ENCODE peak calls at places on chromosome 2, in four cellular contexts. One of them, this sample, is unnamed.

GRCh38 chr2:191659198-191659597 is 18.7 kb upstream of the NABP1 start:
- DNase-seq in WTC11: no peak
- DNase-seq in GM12878: no peak
- DNase-seq in K562: no peak
- DNase-seq in this sample: no peak

GRCh38 chr2:122999823-123000222 is 1025.3 kb upstream of the CNTNAP5 start:
- DNase-seq in WTC11: peak
- DNase-seq in GM12878: no peak
- DNase-seq in K562: no peak
- DNase-seq in this sample: no peak

GRCh38 chr2:206062724-206063123 is 23.2 kb downstream of the INO80D start:
- DNase-seq in WTC11: no peak
- DNase-seq in GM12878: no peak
- DNase-seq in K562: no peak
- DNase-seq in this sample: no peak

GRCh38 chr2:150472122-150472899 is 15.2 kb downstream of the RND3 start:
- DNase-seq in WTC11: no peak
- DNase-seq in GM12878: no peak
- DNase-seq in K562: no peak
- DNase-seq in this sample: no peak

GRCh38 chr2:224689539-224689938 is 26.6 kb downstream of the CCDC195 start:
- DNase-seq in WTC11: no peak
- DNase-seq in GM12878: no peak
- DNase-seq in K562: no peak
- DNase-seq in this sample: no peak

GRCh38 chr2:156046900-156047299 is 285.6 kb downstream of the NR4A2 start:
- DNase-seq in WTC11: no peak
- DNase-seq in GM12878: no peak
- DNase-seq in K562: no peak
- DNase-seq in this sample: no peak

GRCh38 chr2:240369725-240370585 is 65.5 kb upstream of the GPC1 start:
- DNase-seq in WTC11: no peak
- DNase-seq in GM12878: no peak
- DNase-seq in K562: no peak
- DNase-seq in this sample: peak

GRCh38 chr2:90207454-90208058 is 1516.1 kb downstream of the RPIA start:
- DNase-seq in WTC11: no peak
- DNase-seq in GM12878: peak
- DNase-seq in K562: peak
- DNase-seq in this sample: peak

GRCh38 chr2:16184945-16185660 is 244.8 kb downstream of the MYCN start:
- DNase-seq in WTC11: peak
- DNase-seq in GM12878: no peak
- DNase-seq in K562: no peak
- DNase-seq in this sample: no peak

GRCh38 chr2:67867735-67868134 is 195.1 kb downstream of the C1D start:
- DNase-seq in WTC11: no peak
- DNase-seq in GM12878: no peak
- DNase-seq in K562: no peak
- DNase-seq in this sample: no peak

GRCh38 chr2:120262761-120263428 is 10.2 kb downstream of the RALB start:
- DNase-seq in WTC11: no peak
- DNase-seq in GM12878: no peak
- DNase-seq in K562: peak
- DNase-seq in this sample: no peak
- TF ChIP-seq TCF7 in WTC11: no peak
- TF ChIP-seq TCF7 in GM12878: no peak
- TF ChIP-seq TCF7 in K562: no peak
- TF ChIP-seq TCF7 in this sample: no peak

DNA sequence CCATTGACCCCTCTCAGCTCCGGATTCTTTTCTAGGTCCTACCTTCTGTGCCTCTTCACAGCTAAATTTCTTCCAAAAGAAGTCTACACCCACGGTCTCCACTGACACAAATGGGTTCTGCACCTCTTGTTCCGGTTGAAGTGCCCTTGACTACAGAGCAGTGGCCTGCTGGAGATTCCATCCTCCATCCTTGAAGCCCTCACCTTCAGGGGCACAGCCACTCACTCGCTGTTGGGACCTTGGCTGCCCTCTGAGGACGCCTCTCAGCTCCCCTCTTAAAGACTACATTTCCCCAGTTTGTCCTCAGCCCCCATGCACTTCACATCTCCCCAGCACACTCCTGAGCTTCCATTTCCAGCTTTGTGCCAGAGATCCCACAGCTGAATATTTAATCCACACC is 226.3 kb downstream of the ATAD2B start:
- DNase-seq in WTC11: no peak
- DNase-seq in GM12878: no peak
- DNase-seq in K562: no peak
- DNase-seq in this sample: no peak
- TF ChIP-seq TCF7 in WTC11: no peak
- TF ChIP-seq TCF7 in GM12878: no peak
- TF ChIP-seq TCF7 in K562: no peak
- TF ChIP-seq TCF7 in this sample: no peak

GRCh38 chr2:116142828-116143227 is 1671.7 kb upstream of the DDX18 start:
- DNase-seq in WTC11: no peak
- DNase-seq in GM12878: no peak
- DNase-seq in K562: no peak
- DNase-seq in this sample: no peak

DNA sequence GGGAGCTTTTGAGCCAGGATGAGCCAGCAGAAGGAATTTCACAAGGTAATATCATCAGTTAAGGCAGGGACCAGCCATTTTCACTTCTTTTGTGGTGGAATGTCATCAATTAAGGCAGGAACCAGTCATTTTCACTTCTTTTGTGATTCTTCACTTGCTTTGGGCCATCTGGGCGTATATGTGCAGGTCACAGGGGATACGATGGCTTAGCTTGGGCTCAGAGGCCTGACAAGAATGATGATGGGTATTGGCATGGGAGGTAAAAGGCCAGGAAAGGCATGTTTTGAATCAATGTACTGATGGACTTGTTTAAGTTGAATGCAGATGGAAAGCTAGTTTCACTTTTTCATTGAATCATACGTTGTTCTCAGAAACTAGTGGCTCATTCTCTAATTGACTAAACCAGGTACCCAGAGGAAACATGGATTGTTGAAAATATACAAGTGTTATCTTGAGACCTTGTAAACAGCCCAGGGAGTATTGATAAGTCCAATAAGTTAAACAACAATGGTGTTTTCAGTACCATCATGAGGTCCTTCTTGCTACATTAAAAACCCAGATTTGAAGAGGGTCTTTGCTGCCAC is 1672.5 kb upstream of the DDX18 start:
- DNase-seq in WTC11: no peak
- DNase-seq in GM12878: no peak
- DNase-seq in K562: no peak
- DNase-seq in this sample: no peak
- TF ChIP-seq TCF7 in WTC11: no peak
- TF ChIP-seq TCF7 in GM12878: no peak
- TF ChIP-seq TCF7 in K562: no peak
- TF ChIP-seq TCF7 in this sample: no peak

GRCh38 chr2:135144343-135144742 is 92.3 kb downstream of the RAB3GAP1 start:
- DNase-seq in WTC11: no peak
- DNase-seq in GM12878: no peak
- DNase-seq in K562: no peak
- DNase-seq in this sample: no peak
- TF ChIP-seq TCF7 in WTC11: no peak
- TF ChIP-seq TCF7 in GM12878: no peak
- TF ChIP-seq TCF7 in K562: no peak
- TF ChIP-seq TCF7 in this sample: no peak

This sample was measured in HepG2.